ENCODE peak calls at places on chromosomes 2 and 18, in six cellular contexts. Q is HepG2, P is GM12878, A is K562, L is H1, X is GM12892. S is an unnamed sample.

GRCh38 chr2:287471-287885 is 413 bp downstream of the ALKAL2 start:
- DNase-seq in P (no peak), Q (no peak), X (peak), L (no peak), A (no peak), S (peak)

GRCh38 chr2:99190548-99190947 is 9.6 kb downstream of the MRPL30 start:
- DNase-seq in X (no peak), L (no peak), Q (peak), A (no peak), P (no peak), S (no peak)

GRCh38 chr18:58599106-58599505 is 29.8 kb downstream of the ALPK2 start:
- DNase-seq in Q (no peak), X (no peak), A (no peak), P (no peak), L (no peak), S (no peak)

GRCh38 chr2:29011650-29012060 is 30.6 kb downstream of the TOGARAM2 start:
- DNase-seq in X (no peak), Q (no peak), L (no peak), P (no peak), A (no peak), S (no peak)

GRCh38 chr2:74577448-74577847 is 22.9 kb downstream of the DOK1 start:
- DNase-seq in Q (no peak), A (no peak), X (no peak), P (no peak), L (no peak), S (no peak)

GRCh38 chr2:236536727-236537398 is 32.8 kb upstream of the ACKR3 start:
- DNase-seq in P (peak), A (no peak), X (no peak), L (no peak), Q (no peak), S (no peak)

GRCh38 chr2:130302164-130302886 is 40.4 kb upstream of the IMP4 start:
- DNase-seq in P (no peak), L (no peak), A (no peak), Q (no peak), X (no peak), S (no peak)

GRCh38 chr2:85243101-85244072 is 84.4 kb downstream of the TGOLN2 start:
- DNase-seq in P (no peak), X (no peak), Q (peak), L (no peak), A (peak), S (no peak)

GRCh38 chr2:204477358-204477950 is 67.8 kb upstream of the PARD3B start:
- DNase-seq in Q (no peak), P (no peak), X (no peak), L (no peak), A (no peak), S (no peak)

DNA sequence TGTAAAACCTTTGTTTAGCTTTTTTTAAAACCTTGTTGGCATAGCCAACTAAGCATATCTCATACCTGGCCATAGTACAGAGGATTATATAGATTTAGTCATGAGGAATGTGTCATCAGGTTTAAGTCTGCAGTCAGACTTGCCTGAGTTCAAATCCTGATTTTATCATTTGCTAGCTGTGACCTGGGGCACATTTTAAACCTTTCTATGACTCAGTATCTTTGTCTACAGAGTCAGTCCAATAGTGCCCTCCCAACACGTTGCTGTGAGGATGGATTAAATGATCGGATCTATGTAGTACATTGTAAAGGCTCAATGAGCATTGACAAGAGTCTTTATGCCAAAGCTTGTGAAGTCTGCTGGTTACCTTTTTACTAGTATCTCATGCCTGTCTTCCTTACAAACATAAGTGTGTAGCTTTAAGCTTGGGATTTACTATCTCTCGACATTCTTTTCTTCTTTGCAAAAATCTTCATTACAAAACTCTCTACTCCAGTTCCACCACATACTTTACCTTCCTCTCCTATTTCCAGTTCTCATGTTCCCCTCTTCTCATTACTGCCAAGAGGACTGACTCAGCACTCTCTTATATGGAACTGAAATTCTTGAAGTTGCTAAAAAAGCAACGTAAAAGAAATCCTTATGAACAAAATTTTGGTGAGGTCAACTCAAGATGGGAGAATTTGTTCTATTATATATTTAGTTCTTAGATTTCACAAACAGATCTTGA is 68.1 kb upstream of the RBMS1 start:
- DNase-seq in X (no peak), A (no peak), Q (no peak), L (no peak), P (no peak), S (no peak)
- TF ChIP-seq TAF1 in X (no peak), A (no peak), Q (no peak), L (no peak), P (no peak), S (no peak)

DNA sequence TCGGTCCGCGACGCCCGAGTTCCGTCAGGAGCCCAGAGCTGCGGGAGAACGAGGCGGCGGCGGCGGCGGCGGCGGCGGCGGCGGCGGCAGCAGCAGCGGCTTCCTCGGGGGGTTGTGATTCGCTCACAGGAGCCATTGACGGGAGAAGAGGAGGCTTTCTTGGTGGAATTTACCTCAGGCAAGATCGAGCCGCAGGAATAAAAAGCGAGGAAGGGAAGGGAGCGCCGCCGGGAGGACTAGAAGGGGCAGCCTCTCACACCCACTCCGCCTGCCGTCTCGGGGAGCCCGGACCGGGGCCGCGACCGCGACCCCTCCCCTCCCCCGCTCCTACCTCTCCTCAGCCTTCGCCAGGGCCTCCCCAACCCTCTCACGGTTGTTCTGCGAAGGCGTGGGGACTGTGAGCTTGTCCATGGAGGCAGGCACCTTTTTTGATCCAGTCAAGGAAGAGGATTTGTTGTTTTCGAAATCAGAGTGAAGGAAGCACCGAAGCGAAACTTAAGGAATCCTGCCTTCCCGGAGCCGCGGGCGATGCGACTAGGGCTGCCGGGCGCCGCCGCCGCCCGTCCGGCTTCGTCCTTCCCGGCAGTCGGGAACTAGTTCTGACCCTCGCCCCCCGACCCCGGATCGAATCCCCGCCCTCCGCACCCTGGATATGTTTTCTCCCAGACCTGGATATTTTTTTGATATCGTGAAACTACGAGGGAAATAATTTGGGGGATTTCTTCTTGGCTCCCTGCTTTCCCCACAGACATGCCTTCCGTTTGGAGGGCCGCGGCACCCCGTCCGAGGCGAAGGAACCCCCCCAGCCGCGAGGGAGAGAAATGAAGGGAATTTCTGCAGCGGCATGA is 557 bp downstream of the BMPR2 start:
- DNase-seq in P (no peak), X (no peak), L (no peak), A (peak), Q (no peak), S (no peak)
- TF ChIP-seq POLR2AphosphoS5 in P (no peak), X (no peak), L (no peak), A (no peak), Q (no peak), S (no peak)

GRCh38 chr2:190948671-190949070 is 65.3 kb downstream of the STAT1 start:
- DNase-seq in X (no peak), Q (no peak), L (no peak), P (no peak), A (no peak), S (no peak)
- TF ChIP-seq POLR2A in X (no peak), Q (no peak), L (no peak), P (no peak), A (no peak), S (no peak)

DNA sequence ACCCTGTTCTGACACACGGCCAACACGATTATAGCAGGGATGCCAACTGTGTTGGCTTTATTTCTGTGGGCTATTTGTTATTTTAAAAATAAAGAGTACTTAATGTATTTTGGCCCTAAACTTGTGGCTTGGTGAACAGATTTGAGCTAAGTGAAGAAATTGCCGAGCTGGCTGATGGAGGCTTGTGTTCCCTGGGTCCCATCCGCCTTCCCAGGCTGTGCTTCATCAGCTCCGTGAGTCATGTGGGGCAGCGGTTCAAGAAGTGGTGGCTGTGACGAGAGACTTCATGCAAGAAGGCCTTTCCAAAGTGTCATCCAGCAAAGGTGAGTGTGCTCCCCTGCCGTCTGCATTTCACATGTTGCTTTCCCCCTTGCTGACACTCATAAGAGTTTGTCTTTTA is 73.6 kb upstream of the NCK2 start:
- DNase-seq in P (no peak), L (no peak), X (no peak), A (no peak), Q (no peak), S (no peak)
- TF ChIP-seq TAF1 in P (no peak), L (no peak), X (no peak), A (no peak), Q (no peak), S (no peak)

GRCh38 chr2:177161741-177162440 is 50.7 kb upstream of the HNRNPA3 start:
- DNase-seq in A (peak), L (no peak), Q (no peak), X (no peak), P (no peak), S (no peak)

GRCh38 chr2:177165103-177165583 is 47.5 kb upstream of the HNRNPA3 start:
- DNase-seq in Q (no peak), P (peak), L (no peak), A (no peak), X (no peak), S (no peak)

GRCh38 chr2:177165731-177166711 is 46.6 kb upstream of the HNRNPA3 start:
- DNase-seq in A (no peak), L (no peak), X (no peak), P (peak), Q (peak), S (no peak)

GRCh38 chr2:177164131-177164530 is 48.5 kb upstream of the HNRNPA3 start:
- DNase-seq in P (no peak), X (no peak), Q (no peak), A (no peak), L (no peak), S (no peak)

GRCh38 chr2:177164584-177165052 is 48.0 kb upstream of the HNRNPA3 start:
- DNase-seq in Q (peak), A (peak), P (peak), X (no peak), L (peak), S (no peak)
- TF ChIP-seq POLR2AphosphoS5 in Q (no peak), A (no peak), P (no peak), X (no peak), L (no peak), S (no peak)

GRCh38 chr2:7726989-7727388 is 809.8 kb downstream of the RNF144A start:
- DNase-seq in X (no peak), L (no peak), A (no peak), Q (no peak), P (no peak), S (no peak)

GRCh38 chr2:7722212-7722910 is 805.1 kb downstream of the RNF144A start:
- DNase-seq in P (peak), A (no peak), L (no peak), Q (no peak), X (no peak), S (no peak)

GRCh38 chr2:7725850-7726242 is 808.6 kb downstream of the RNF144A start:
- DNase-seq in A (no peak), Q (no peak), X (no peak), L (no peak), P (no peak), S (no peak)

GRCh38 chr2:7724336-7724735 is 807.1 kb downstream of the RNF144A start:
- DNase-seq in A (no peak), L (no peak), P (no peak), Q (no peak), X (no peak), S (no peak)

DNA sequence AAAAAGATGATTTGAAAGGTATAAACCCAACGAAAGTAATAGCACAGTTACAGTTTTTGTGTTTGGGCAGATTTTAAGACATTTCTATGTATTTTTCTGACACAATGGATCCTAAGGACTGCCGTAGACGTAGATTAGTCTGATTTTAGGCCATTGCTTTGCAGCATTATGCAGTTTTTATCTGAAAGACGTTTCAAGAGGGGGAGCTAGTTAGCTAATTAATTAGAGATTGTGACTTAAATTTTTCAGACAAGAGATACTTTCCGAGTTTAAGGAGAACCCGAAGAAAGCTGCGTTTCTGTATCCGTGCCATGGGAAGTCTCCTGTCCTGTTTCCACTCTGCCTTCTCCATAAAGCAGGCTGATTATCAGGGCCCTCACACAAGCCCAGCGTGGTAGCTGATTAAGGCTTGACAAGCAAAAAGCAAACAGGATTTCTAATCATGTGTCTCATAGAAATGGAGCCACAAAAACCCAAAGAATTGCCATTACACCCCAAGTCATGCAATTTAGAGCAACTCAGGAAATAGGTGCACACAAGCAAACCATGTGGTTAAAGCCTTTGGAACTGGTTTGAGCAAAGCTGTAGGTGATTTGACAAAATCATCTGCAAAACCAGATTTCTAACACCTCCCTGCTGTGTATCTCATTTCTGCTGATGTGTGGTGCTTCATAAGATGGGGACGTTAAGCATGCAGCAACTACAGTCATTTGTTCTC is 808.1 kb downstream of the RNF144A start:
- DNase-seq in L (no peak), P (peak), Q (no peak), X (no peak), A (no peak), S (no peak)
- TF ChIP-seq POLR2A in L (no peak), P (no peak), Q (no peak), X (no peak), A (no peak), S (no peak)